ENCODE peak calls at places on chromosomes 5 and 9, in eight cellular contexts. One of them, this sample, is unnamed.

GRCh38 chr5:32668552-32668951 is 42.6 kb upstream of the NPR3 start:
- DNase-seq in GM23248: no peak
- DNase-seq in RWPE1: no peak
- DNase-seq in PC-9: no peak
- DNase-seq in Daoy: no peak
- DNase-seq in NCI-H1417: no peak
- DNase-seq in dermis blood vessel endothelial cell: no peak
- DNase-seq in heart left ventricle: no peak
- DNase-seq in this sample: no peak

GRCh38 chr5:99104538-99105132 is 175.8 kb upstream of the CHD1 start:
- DNase-seq in GM23248: peak; percentile 67
- DNase-seq in RWPE1: peak; percentile 40
- DNase-seq in PC-9: no peak
- DNase-seq in Daoy: peak; percentile 3
- DNase-seq in NCI-H1417: peak; percentile 67
- DNase-seq in dermis blood vessel endothelial cell: peak; percentile 58
- DNase-seq in heart left ventricle: no peak
- DNase-seq in this sample: no peak

GRCh38 chr5:43412151-43412550 is at the start of gene CCL28:
- DNase-seq in GM23248: no peak
- DNase-seq in RWPE1: no peak
- DNase-seq in PC-9: no peak
- DNase-seq in Daoy: no peak
- DNase-seq in NCI-H1417: no peak
- DNase-seq in dermis blood vessel endothelial cell: no peak
- DNase-seq in heart left ventricle: no peak
- DNase-seq in this sample: no peak

GRCh38 chr9:34809504-34810186 is 99.7 kb upstream of the CCL21 start:
- DNase-seq in GM23248: peak; percentile 42
- DNase-seq in RWPE1: peak; percentile 49
- DNase-seq in PC-9: no peak
- DNase-seq in Daoy: peak; percentile 17
- DNase-seq in NCI-H1417: no peak
- DNase-seq in dermis blood vessel endothelial cell: peak; percentile 41
- DNase-seq in heart left ventricle: peak; percentile 31
- DNase-seq in this sample: no peak

GRCh38 chr9:35856882-35857281 is 13.3 kb downstream of the OR13J1 start:
- DNase-seq in GM23248: no peak
- DNase-seq in RWPE1: no peak
- DNase-seq in PC-9: no peak
- DNase-seq in Daoy: no peak
- DNase-seq in NCI-H1417: no peak
- DNase-seq in dermis blood vessel endothelial cell: no peak
- DNase-seq in heart left ventricle: no peak
- DNase-seq in this sample: no peak

GRCh38 chr5:146327471-146327870 is 11.2 kb upstream of the POU4F3 start:
- DNase-seq in GM23248: no peak
- DNase-seq in RWPE1: no peak
- DNase-seq in PC-9: peak; percentile 36
- DNase-seq in Daoy: no peak
- DNase-seq in NCI-H1417: no peak
- DNase-seq in dermis blood vessel endothelial cell: no peak
- DNase-seq in heart left ventricle: no peak
- DNase-seq in this sample: no peak

GRCh38 chr5:67063791-67064190 is 132.8 kb downstream of the CD180 start:
- DNase-seq in GM23248: peak; percentile 4
- DNase-seq in RWPE1: peak; percentile 31
- DNase-seq in PC-9: no peak
- DNase-seq in Daoy: no peak
- DNase-seq in NCI-H1417: no peak
- DNase-seq in dermis blood vessel endothelial cell: peak; percentile 77
- DNase-seq in heart left ventricle: no peak
- DNase-seq in this sample: no peak

GRCh38 chr5:139468421-139468931 is 2.3 kb upstream of the SMIM33 start:
- DNase-seq in GM23248: peak; percentile 27
- DNase-seq in RWPE1: no peak
- DNase-seq in PC-9: peak; percentile 76
- DNase-seq in Daoy: no peak
- DNase-seq in NCI-H1417: no peak
- DNase-seq in dermis blood vessel endothelial cell: peak; percentile 10
- DNase-seq in heart left ventricle: no peak
- DNase-seq in this sample: no peak

GRCh38 chr5:132490484-132491367 is at the start of gene IRF1:
- DNase-seq in GM23248: peak; percentile 98
- DNase-seq in RWPE1: peak; percentile 98
- DNase-seq in PC-9: peak; percentile 88
- DNase-seq in Daoy: peak; percentile 98
- DNase-seq in NCI-H1417: peak; percentile 87
- DNase-seq in dermis blood vessel endothelial cell: peak; percentile 97
- DNase-seq in heart left ventricle: peak; percentile 97
- DNase-seq in this sample: peak; percentile 61

GRCh38 chr5:139709587-139710369 is 61.6 kb downstream of the CXXC5 start:
- DNase-seq in GM23248: no peak
- DNase-seq in RWPE1: no peak
- DNase-seq in PC-9: no peak
- DNase-seq in Daoy: peak; percentile 96
- DNase-seq in NCI-H1417: peak; percentile 77
- DNase-seq in dermis blood vessel endothelial cell: peak; percentile 39
- DNase-seq in heart left ventricle: peak; percentile 58
- DNase-seq in this sample: no peak

GRCh38 chr5:180130291-180130869 is 58.8 kb upstream of the RNF130 start:
- DNase-seq in GM23248: no peak
- DNase-seq in RWPE1: no peak
- DNase-seq in PC-9: peak; percentile 26
- DNase-seq in Daoy: no peak
- DNase-seq in NCI-H1417: no peak
- DNase-seq in dermis blood vessel endothelial cell: no peak
- DNase-seq in heart left ventricle: no peak
- DNase-seq in this sample: no peak

GRCh38 chr9:129306318-129306973 is 128.4 kb upstream of the IER5L start:
- DNase-seq in GM23248: no peak
- DNase-seq in RWPE1: no peak
- DNase-seq in PC-9: no peak
- DNase-seq in Daoy: no peak
- DNase-seq in NCI-H1417: no peak
- DNase-seq in dermis blood vessel endothelial cell: no peak
- DNase-seq in heart left ventricle: no peak
- DNase-seq in this sample: no peak

GRCh38 chr5:176596689-176597416 is 13.1 kb downstream of the GPRIN1 start:
- DNase-seq in GM23248: peak; percentile 51
- DNase-seq in RWPE1: no peak
- DNase-seq in PC-9: no peak
- DNase-seq in Daoy: no peak
- DNase-seq in NCI-H1417: no peak
- DNase-seq in dermis blood vessel endothelial cell: peak; percentile 77
- DNase-seq in heart left ventricle: peak; percentile 40
- DNase-seq in this sample: no peak

GRCh38 chr9:1024112-1024511 is 26.0 kb upstream of the DMRT2 start:
- DNase-seq in GM23248: no peak
- DNase-seq in RWPE1: no peak
- DNase-seq in PC-9: no peak
- DNase-seq in Daoy: no peak
- DNase-seq in NCI-H1417: no peak
- DNase-seq in dermis blood vessel endothelial cell: no peak
- DNase-seq in heart left ventricle: no peak
- DNase-seq in this sample: no peak

GRCh38 chr5:82405618-82406199 is 127.6 kb upstream of the RPS23 start:
- DNase-seq in GM23248: peak; percentile 97
- DNase-seq in RWPE1: peak; percentile 96
- DNase-seq in PC-9: peak; percentile 94
- DNase-seq in Daoy: peak; percentile 95
- DNase-seq in NCI-H1417: no peak
- DNase-seq in dermis blood vessel endothelial cell: peak; percentile 83
- DNase-seq in heart left ventricle: no peak
- DNase-seq in this sample: peak; percentile 51

GRCh38 chr5:179254638-179255271 is 90.5 kb downstream of the ADAMTS2 start:
- DNase-seq in GM23248: no peak
- DNase-seq in RWPE1: no peak
- DNase-seq in PC-9: no peak
- DNase-seq in Daoy: no peak
- DNase-seq in NCI-H1417: no peak
- DNase-seq in dermis blood vessel endothelial cell: no peak
- DNase-seq in heart left ventricle: no peak
- DNase-seq in this sample: no peak

GRCh38 chr5:174323878-174324281 is 278.4 kb downstream of the NSG2 start:
- DNase-seq in GM23248: peak; percentile 60
- DNase-seq in RWPE1: peak; percentile 66
- DNase-seq in PC-9: peak; percentile 63
- DNase-seq in Daoy: peak; percentile 87
- DNase-seq in NCI-H1417: peak; percentile 69
- DNase-seq in dermis blood vessel endothelial cell: peak; percentile 15
- DNase-seq in heart left ventricle: no peak
- DNase-seq in this sample: no peak

GRCh38 chr5:149646564-149646963 is 65.3 kb downstream of the ARHGEF37 start:
- DNase-seq in GM23248: no peak
- DNase-seq in RWPE1: no peak
- DNase-seq in PC-9: no peak
- DNase-seq in Daoy: peak; percentile 55
- DNase-seq in NCI-H1417: peak; percentile 77
- DNase-seq in dermis blood vessel endothelial cell: no peak
- DNase-seq in heart left ventricle: no peak
- DNase-seq in this sample: no peak

GRCh38 chr9:92064711-92065110 is 50.5 kb downstream of the SPTLC1 start:
- DNase-seq in GM23248: peak; percentile 77
- DNase-seq in RWPE1: no peak
- DNase-seq in PC-9: no peak
- DNase-seq in Daoy: no peak
- DNase-seq in NCI-H1417: no peak
- DNase-seq in dermis blood vessel endothelial cell: no peak
- DNase-seq in heart left ventricle: no peak
- DNase-seq in this sample: no peak

GRCh38 chr5:129506092-129506491 is 46.0 kb downstream of the ADAMTS19 start:
- DNase-seq in GM23248: peak; percentile 4
- DNase-seq in RWPE1: no peak
- DNase-seq in PC-9: no peak
- DNase-seq in Daoy: no peak
- DNase-seq in NCI-H1417: no peak
- DNase-seq in dermis blood vessel endothelial cell: no peak
- DNase-seq in heart left ventricle: no peak
- DNase-seq in this sample: no peak

GRCh38 chr5:16570121-16570815 is 46.5 kb downstream of the RETREG1 start:
- DNase-seq in GM23248: peak; percentile 76
- DNase-seq in RWPE1: peak; percentile 15
- DNase-seq in PC-9: no peak
- DNase-seq in Daoy: peak; percentile 69
- DNase-seq in NCI-H1417: no peak
- DNase-seq in dermis blood vessel endothelial cell: no peak
- DNase-seq in heart left ventricle: no peak
- DNase-seq in this sample: no peak

GRCh38 chr9:136370687-136371530 is 2.6 kb downstream of the CARD9 start:
- DNase-seq in GM23248: peak; percentile 35
- DNase-seq in RWPE1: no peak
- DNase-seq in PC-9: no peak
- DNase-seq in Daoy: no peak
- DNase-seq in NCI-H1417: no peak
- DNase-seq in dermis blood vessel endothelial cell: no peak
- DNase-seq in heart left ventricle: no peak
- DNase-seq in this sample: no peak